ENCODE peak calls at places on chromosomes 4 and X, in seven cellular contexts. I is fibroblast of lung, P is choroid plexus epithelial cell, S is dorsolateral prefrontal cortex, B is tibial nerve, W is A549, C is esophagus muscularis mucosa. L is an unnamed sample.

GRCh38 chrX:64975989-64976672 is at the start of gene ZC4H2:
- DNase-seq in C (peak), W (peak), I (peak), S (peak), B (peak), P (peak), L (peak)

GRCh38 chr4:158521490-158522111 is at the start of gene RXFP1:
- DNase-seq in C (no peak), S (no peak), W (no peak), P (no peak), I (no peak), B (no peak), L (peak)

GRCh38 chr4:100299019-100299418 is 108.8 kb upstream of the DDIT4L start:
- DNase-seq in B (peak), P (peak), S (no peak), W (no peak), C (no peak), I (peak), L (peak)

GRCh38 chr4:107220976-107221375 is 184.9 kb upstream of the DKK2 start:
- DNase-seq in I (no peak), B (no peak), W (no peak), S (no peak), P (peak), C (no peak), L (peak)

GRCh38 chr4:185359767-185360446 is 35.8 kb downstream of the LRP2BP start:
- DNase-seq in B (no peak), C (no peak), S (no peak), W (no peak), I (peak), P (peak), L (peak)

GRCh38 chr4:30056016-30056415 is 664.2 kb upstream of the PCDH7 start:
- DNase-seq in C (no peak), S (no peak), P (no peak), I (no peak), W (no peak), B (no peak), L (no peak)

GRCh38 chr4:108427946-108428345 is 192.4 kb upstream of the RPL34 start:
- DNase-seq in P (peak), S (no peak), C (no peak), I (no peak), W (no peak), B (no peak), L (peak)

GRCh38 chrX:13013353-13014110 is 30.9 kb downstream of the FAM9C start:
- DNase-seq in B (no peak), I (no peak), W (no peak), S (no peak), C (no peak), P (peak), L (no peak)

GRCh38 chr4:7425591-7426468 is 8.9 kb downstream of the PSAPL1 start:
- DNase-seq in S (peak), I (no peak), B (no peak), C (no peak), P (no peak), W (no peak), L (no peak)

GRCh38 chr4:7423801-7424552 is 10.8 kb downstream of the PSAPL1 start:
- DNase-seq in B (no peak), I (peak), P (no peak), C (no peak), S (peak), W (no peak), L (no peak)

GRCh38 chr4:7424553-7425111 is 10.1 kb downstream of the PSAPL1 start:
- DNase-seq in P (no peak), B (no peak), S (no peak), I (no peak), W (no peak), C (no peak), L (no peak)

GRCh38 chr4:7426525-7427171 is 8.1 kb downstream of the PSAPL1 start:
- DNase-seq in I (no peak), W (no peak), S (peak), C (no peak), P (no peak), B (no peak), L (no peak)

GRCh38 chr4:7425171-7425570 is 9.6 kb downstream of the PSAPL1 start:
- DNase-seq in I (no peak), S (no peak), P (no peak), C (no peak), W (no peak), B (no peak), L (no peak)
- TF ChIP-seq CTCF in I (no peak), S (no peak), P (no peak), C (no peak), W (no peak), B (no peak), L (no peak)

DNA sequence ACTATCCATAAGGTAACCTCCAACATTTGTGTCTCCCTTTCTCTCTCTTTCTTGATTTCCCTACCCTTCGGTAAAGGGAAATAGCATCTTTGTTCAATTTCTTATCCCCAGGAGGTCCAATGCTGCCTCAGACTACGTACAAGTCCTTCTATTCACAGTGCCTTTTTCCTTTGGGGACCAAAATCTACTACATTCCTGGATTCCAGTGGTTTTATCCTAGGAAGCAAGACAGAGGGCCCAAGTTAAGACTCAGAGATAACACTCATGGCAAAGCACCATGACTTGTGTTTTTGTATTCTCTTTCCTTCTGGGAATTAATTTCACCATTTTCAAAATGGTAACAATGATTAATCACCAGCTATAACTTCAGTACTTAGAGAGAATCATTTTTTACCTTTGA is 10.6 kb downstream of the G3BP2 start:
- DNase-seq in S (no peak), B (no peak), I (peak), W (no peak), P (no peak), C (no peak), L (no peak)
- H3K4me3 ChIP-seq in S (no peak), B (no peak), I (no peak), W (no peak), P (no peak), C (no peak), L (no peak)

GRCh38 chr4:140372607-140373327 is 679 bp upstream of the SCOC start:
- DNase-seq in S (no peak), C (no peak), W (peak), P (peak), B (no peak), I (peak), L (no peak)
- TF ChIP-seq CTCF in S (no peak), C (no peak), W (no peak), P (peak), B (peak), I (peak), L (peak)

DNA sequence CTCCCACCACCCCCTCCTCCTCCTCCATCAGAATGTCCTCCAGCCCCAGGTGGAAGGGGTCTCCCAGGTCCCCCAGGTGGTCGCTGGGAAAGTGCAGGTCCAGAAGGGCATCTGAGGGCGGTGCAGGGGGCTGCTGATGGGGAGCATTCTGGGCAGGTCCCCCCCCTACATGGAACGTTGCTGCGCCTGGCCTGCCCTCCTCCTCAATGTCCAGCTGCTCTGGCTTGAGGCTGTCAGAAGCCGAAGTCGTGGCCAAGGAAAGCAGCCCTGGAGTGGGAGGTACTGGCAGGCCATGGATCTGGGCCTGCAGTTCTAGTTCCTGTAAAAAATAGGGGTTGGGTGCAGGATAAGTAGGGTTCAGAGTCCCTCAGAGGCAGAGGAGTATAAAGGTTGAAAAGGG is 12.9 kb downstream of the TFE3 start:
- DNase-seq in S (no peak), W (no peak), B (no peak), P (no peak), I (no peak), C (no peak), L (no peak)
- H3K4me3 ChIP-seq in S (no peak), W (no peak), B (no peak), P (no peak), I (no peak), C (no peak), L (no peak)

GRCh38 chr4:164551713-164552040 is 202.3 kb upstream of the SMIM31 start:
- DNase-seq in S (no peak), I (no peak), W (no peak), B (no peak), C (no peak), P (no peak), L (no peak)
- TF ChIP-seq CTCF in S (no peak), I (no peak), W (no peak), B (no peak), C (no peak), P (no peak), L (no peak)

DNA sequence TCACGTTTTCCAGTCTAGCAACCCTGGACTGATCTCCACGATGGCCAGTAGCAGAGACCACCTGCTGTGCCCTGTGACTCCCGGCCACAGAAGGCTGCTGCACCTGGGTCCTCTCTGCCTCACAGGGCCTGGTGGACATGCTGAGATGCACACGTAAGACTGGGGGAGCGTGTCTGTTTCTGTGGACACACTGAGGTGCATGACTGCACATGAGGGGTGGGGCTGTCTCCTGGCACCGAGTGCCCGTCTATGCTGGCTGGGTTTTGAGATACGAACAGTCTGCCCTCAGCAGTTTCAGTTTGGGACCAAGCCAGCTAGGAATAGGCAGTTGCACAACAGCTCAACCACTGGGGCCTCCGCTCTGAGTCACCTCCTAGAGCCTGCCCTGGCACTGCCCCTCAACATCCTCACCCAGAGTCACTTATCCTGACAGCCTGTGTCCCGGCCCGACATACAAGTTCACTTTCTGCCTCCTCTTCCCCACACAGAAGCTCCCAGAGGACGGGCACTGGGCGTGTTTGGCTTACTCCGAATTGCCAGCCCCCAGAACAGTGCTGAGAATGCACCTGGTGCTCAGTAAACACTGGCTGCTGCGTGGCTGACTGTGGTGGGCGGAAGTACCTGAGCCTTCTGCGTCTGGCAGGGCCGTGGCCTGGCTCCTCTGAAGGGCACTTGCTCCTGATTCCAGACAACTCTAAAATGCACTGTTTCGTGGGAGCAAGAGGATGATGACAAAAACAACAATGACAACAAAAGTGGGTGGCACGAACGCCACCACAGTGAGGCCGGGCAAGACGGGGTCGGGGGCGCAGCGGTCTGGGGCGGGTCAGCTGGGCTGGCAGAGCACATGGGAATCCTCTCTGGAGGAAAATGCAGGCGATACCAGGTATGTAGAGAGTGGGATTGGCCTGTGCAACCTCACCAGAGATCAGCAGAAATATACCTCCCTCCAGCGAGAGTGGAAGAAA is 30.9 kb downstream of the RNF212 start:
- DNase-seq in B (peak), W (peak), C (no peak), P (peak), S (no peak), I (peak), L (peak)
- H3K4me3 ChIP-seq in B (no peak), W (no peak), C (no peak), P (no peak), S (no peak), I (no peak), L (no peak)

L was measured in foreskin fibroblast.